ENCODE peak calls at places on chromosomes 1 and 21, in seven cellular contexts. B, R, S, E, I, L and W are unnamed samples.

GRCh38 chr1:203406446-203407045 is 55.6 kb upstream of the FMOD start:
- DNase-seq in L (no peak), S (no peak), I (no peak), E (no peak), B (no peak), R (no peak), W (peak)

GRCh38 chr1:225915538-225915991 is 8.5 kb downstream of the PYCR2 start:
- DNase-seq in E (no peak), I (no peak), B (no peak), R (no peak), L (no peak), S (no peak), W (no peak)

GRCh38 chr1:230575886-230576477 is 66.3 kb upstream of the COG2 start:
- DNase-seq in E (no peak), R (no peak), I (no peak), L (no peak), B (peak), S (no peak), W (no peak)

GRCh38 chr1:41698916-41699860 is 214.7 kb upstream of the EDN2 start:
- DNase-seq in R (peak), I (no peak), S (no peak), B (no peak), L (no peak), E (no peak), W (no peak)

GRCh38 chr1:221289103-221289502 is 409.9 kb downstream of the HLX start:
- DNase-seq in S (no peak), I (no peak), L (no peak), E (no peak), R (no peak), B (no peak), W (no peak)

GRCh38 chr1:81432654-81433109 is 368.1 kb upstream of the ADGRL2 start:
- DNase-seq in B (no peak), R (no peak), L (no peak), I (no peak), E (no peak), S (no peak), W (peak)

GRCh38 chr1:30719406-30720270 is 3.7 kb downstream of the MATN1 start:
- DNase-seq in L (peak), S (no peak), E (peak), I (peak), B (no peak), R (peak), W (peak)

GRCh38 chr1:65524931-65525296 is 104.4 kb downstream of the LEPR start:
- DNase-seq in L (no peak), S (no peak), I (peak), B (no peak), E (no peak), R (no peak), W (no peak)

GRCh38 chr1:106937104-106937503 is 119.4 kb upstream of the PRMT6 start:
- DNase-seq in I (peak), B (no peak), L (no peak), S (no peak), E (no peak), R (peak), W (peak)

GRCh38 chr21:35203093-35204021 is 154.3 kb upstream of the RUNX1 start:
- DNase-seq in R (peak), S (no peak), B (no peak), E (no peak), I (no peak), L (no peak), W (peak)

GRCh38 chr1:226938903-226939438 is 1.1 kb upstream of the COQ8A start:
- DNase-seq in S (no peak), L (no peak), B (peak), R (peak), E (no peak), I (peak), W (peak)

GRCh38 chr1:110209715-110210603 is at the start of gene KCNC4:
- DNase-seq in E (peak), S (peak), I (peak), L (peak), B (peak), R (peak), W (peak)

GRCh38 chr1:7676274-7676945 is 94.7 kb upstream of the VAMP3 start:
- DNase-seq in L (no peak), S (no peak), I (no peak), R (no peak), E (no peak), B (no peak), W (no peak)

GRCh38 chr1:43542515-43543458 is 12.1 kb downstream of the PTPRF start:
- DNase-seq in E (no peak), S (no peak), R (no peak), I (peak), B (no peak), L (no peak), W (no peak)

GRCh38 chr1:29708818-29709710 is 472.7 kb downstream of the PTPRU start:
- DNase-seq in I (no peak), L (no peak), R (peak), B (peak), S (no peak), E (no peak), W (peak)

GRCh38 chr1:169109561-169110134 is 3.2 kb downstream of the ATP1B1 start:
- DNase-seq in E (no peak), R (peak), L (no peak), S (no peak), B (peak), I (peak), W (peak)

GRCh38 chr1:97123717-97124446 is 402.3 kb downstream of the PTBP2 start:
- DNase-seq in E (no peak), I (no peak), L (no peak), R (no peak), S (no peak), B (no peak), W (peak)

GRCh38 chr1:41370225-41370624 is 9.0 kb downstream of the FOXO6 start:
- DNase-seq in S (no peak), B (no peak), E (no peak), R (no peak), L (no peak), I (peak), W (no peak)

GRCh38 chr1:184954232-184954995 is 19.9 kb downstream of the NIBAN1 start:
- DNase-seq in R (no peak), B (peak), L (no peak), E (no peak), I (peak), S (no peak), W (peak)

GRCh38 chr1:206757524-206758266 is 12.9 kb upstream of the IL19 start:
- DNase-seq in S (no peak), L (no peak), I (no peak), R (no peak), B (no peak), E (no peak), W (no peak)

GRCh38 chr1:204267191-204267601 is 53.4 kb upstream of the GOLT1A start:
- DNase-seq in L (no peak), R (no peak), S (no peak), I (no peak), E (no peak), B (no peak), W (no peak)

GRCh38 chr1:61012365-61012764 is 70.0 kb upstream of the NFIA start:
- DNase-seq in L (no peak), E (no peak), R (no peak), S (no peak), B (no peak), I (no peak), W (no peak)

GRCh38 chr1:64472805-64473204 is 2.9 kb downstream of the CACHD1 start:
- DNase-seq in I (no peak), B (peak), E (peak), S (peak), L (peak), R (no peak), W (no peak)

GRCh38 chr1:157091668-157092273 is 7.8 kb downstream of the ETV3L start:
- DNase-seq in I (no peak), L (no peak), B (no peak), S (peak), R (no peak), E (no peak), W (no peak)

GRCh38 chr1:13733705-13734104 is 33.7 kb downstream of the PRDM2 start:
- DNase-seq in B (no peak), I (no peak), L (no peak), R (no peak), E (no peak), S (no peak), W (no peak)

GRCh38 chr1:160996195-160996594 is 24.8 kb downstream of the F11R start:
- DNase-seq in E (no peak), I (peak), L (no peak), S (no peak), B (no peak), R (peak), W (peak)

GRCh38 chr1:5758000-5758858 is 234.0 kb downstream of the NPHP4 start:
- DNase-seq in S (no peak), E (no peak), R (no peak), I (no peak), L (no peak), B (no peak), W (no peak)

GRCh38 chr1:226149806-226150205 is 36.7 kb downstream of the ACBD3 start:
- DNase-seq in S (no peak), B (peak), I (peak), E (no peak), L (no peak), R (peak), W (peak)

GRCh38 chr1:104780470-104781078 is 1030.9 kb downstream of the AMY1C start:
- DNase-seq in E (peak), S (no peak), L (no peak), B (peak), R (peak), I (peak), W (peak)

GRCh38 chr1:203321273-203322052 is 16.1 kb downstream of the BTG2 start:
- DNase-seq in L (no peak), I (no peak), B (no peak), E (no peak), S (no peak), R (no peak), W (no peak)

GRCh38 chr1:147202576-147202975 is 22.6 kb downstream of the FMO5 start:
- DNase-seq in R (peak), E (no peak), I (peak), B (no peak), L (no peak), S (no peak), W (no peak)

GRCh38 chr1:11152755-11153154 is 36.4 kb upstream of the ANGPTL7 start:
- DNase-seq in R (no peak), S (no peak), E (no peak), B (peak), L (no peak), I (no peak), W (no peak)

GRCh38 chr21:44439211-44439600 is 16.1 kb upstream of the LRRC3 start:
- DNase-seq in B (no peak), I (no peak), E (no peak), R (no peak), L (no peak), S (no peak), W (no peak)

GRCh38 chr1:30748098-30748698 is 9.4 kb downstream of the LAPTM5 start:
- DNase-seq in R (no peak), B (no peak), S (no peak), L (no peak), E (no peak), I (no peak), W (no peak)

DNA sequence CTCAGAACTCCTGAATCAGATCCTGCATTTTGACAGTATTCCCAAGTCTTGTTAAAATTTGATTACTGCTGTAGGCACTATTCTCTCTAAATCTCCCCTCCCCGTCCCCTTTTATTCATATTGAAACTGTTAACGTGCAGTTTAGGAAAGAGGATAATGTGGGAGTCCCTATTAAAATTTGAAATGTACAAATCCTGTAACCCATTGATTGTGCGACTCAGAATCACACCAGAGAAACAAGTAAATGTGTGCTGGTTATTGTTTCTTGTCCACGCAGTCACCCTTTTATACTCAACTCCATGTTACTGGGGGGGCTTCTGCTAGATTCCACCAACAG is 584 bp upstream of the LTN1 start:
- DNase-seq in B (no peak), I (no peak), L (no peak), R (no peak), E (no peak), S (no peak), W (no peak)
- H2BK120ac ChIP-seq in B (no peak), I (peak), L (no peak), R (no peak), E (no peak), S (no peak), W (no peak)

DNA sequence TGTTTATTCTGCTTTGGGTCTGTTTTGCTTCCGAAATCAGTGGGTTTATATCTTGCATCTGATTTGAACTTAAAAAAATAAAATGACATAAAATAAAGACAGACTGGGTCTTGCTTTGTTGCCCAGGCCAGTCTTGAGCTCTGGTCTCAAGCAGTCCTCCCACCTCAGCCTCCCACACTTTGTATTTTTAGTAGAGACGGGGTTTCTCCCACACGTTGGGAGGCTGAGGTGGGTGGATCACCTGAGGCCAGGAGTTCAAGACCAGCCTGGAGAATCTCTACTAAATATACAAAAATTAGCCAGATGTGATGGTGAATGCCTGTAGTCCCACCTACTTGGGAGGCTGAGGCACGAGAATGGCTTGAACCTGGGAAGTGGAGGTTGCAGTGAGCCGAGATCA is 5.9 kb downstream of the ZYG11A start:
- DNase-seq in S (no peak), E (no peak), I (no peak), B (no peak), L (no peak), R (no peak), W (no peak)
- H2BK120ac ChIP-seq in S (no peak), E (no peak), I (no peak), B (no peak), L (no peak), R (no peak), W (no peak)

DNA sequence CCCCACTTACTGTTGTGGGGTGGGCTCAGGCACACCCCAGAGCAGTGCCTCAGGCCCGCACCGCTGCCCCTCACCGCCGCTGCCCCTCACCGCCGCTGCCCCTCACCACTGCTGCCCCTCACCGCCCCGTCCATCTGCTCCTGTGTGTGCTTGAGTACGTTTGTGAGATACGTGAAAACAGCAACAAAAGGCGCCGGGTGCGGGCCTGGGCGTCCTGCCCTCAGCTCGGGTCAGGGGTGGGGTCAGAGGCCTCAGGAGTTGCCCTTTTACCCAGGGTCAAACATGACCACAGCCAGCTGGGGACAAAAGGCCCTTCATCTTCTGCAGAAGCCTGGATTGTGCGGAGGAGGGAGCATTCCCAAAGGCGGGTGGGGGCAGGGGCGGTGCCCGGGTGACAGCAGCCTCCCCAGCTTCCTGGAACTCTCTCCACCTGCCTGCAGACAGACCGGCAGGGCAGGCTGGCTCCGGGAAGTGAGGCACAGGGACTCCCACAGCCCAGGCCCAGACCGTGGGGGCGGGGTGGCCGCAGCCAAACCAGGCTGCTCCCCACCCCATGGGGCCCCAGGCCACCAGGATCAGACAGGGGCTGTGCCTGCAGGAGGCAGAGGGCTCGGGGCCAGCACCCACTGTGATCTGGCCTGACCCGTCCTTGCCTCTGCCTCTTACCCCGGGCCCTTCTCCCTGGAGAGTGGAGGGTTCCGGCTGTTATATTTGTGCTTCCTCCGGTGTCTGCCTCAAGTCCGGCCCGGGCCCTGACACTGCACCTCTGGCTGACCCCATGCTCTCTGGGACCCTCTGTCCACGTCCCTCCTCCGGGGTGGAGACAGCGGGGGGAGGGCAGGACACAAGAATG is 2.3 kb upstream of the VWA1 start:
- DNase-seq in I (peak), B (peak), S (peak), L (no peak), E (peak), R (no peak), W (no peak)
- H2BK120ac ChIP-seq in I (peak), B (peak), S (no peak), L (peak), E (peak), R (no peak), W (peak)

GRCh38 chr1:91325456-91325855 is 79.2 kb downstream of the HFM1 start:
- DNase-seq in E (no peak), B (no peak), I (peak), L (no peak), S (no peak), R (no peak), W (no peak)
- H2BK120ac ChIP-seq in E (no peak), B (no peak), I (no peak), L (no peak), S (no peak), R (no peak), W (no peak)

DNA sequence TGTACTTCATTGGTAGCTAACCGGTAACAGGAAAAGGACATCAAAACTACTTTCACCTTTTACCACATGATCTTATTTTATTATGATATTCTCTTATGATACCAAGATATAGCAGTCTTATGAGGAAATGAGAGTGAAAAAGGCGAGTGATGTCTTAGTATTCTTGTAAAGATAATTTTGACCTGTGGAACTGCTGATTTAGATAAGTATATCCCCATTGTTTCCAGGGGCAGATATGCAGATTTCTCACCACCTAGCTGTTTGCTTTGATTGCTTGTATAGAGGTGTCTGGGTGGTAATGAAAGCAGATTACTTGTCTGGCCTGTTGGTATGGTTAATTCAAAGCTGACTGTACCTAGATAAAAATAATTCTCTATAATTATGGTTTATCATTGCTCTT is 53.1 kb downstream of the SYNJ1 start:
- DNase-seq in R (no peak), L (no peak), I (no peak), B (peak), S (no peak), E (no peak), W (no peak)
- H2BK120ac ChIP-seq in R (no peak), L (no peak), I (no peak), B (no peak), S (no peak), E (no peak), W (no peak)

GRCh38 chr1:210123924-210124589 is 108.5 kb upstream of the SERTAD4 start:
- DNase-seq in L (no peak), R (peak), S (no peak), B (no peak), E (no peak), I (no peak), W (peak)
- H2BK120ac ChIP-seq in L (no peak), R (no peak), S (no peak), B (no peak), E (no peak), I (no peak), W (no peak)